ENCODE peak calls at places on chromosomes 12 and 14, in five cellular contexts. V, X, R, W and K are unnamed samples.
A peak's percentile ranks its signal among the peaks of the same experiment; 100 is the strongest.

GRCh38 chr14:59055439-59056045 is 132.9 kb upstream of the DAAM1 start:
- DNase-seq in V (peak; percentile 72), X (no peak), R (peak; percentile 58), W (peak; percentile 13), K (peak; percentile 23)

GRCh38 chr12:57765003-57765697 is 1.7 kb downstream of the CYP27B1 start:
- DNase-seq in V (peak; percentile 17), X (no peak), R (peak; percentile 69), W (no peak), K (no peak)

GRCh38 chr12:86389949-86390348 is 133.8 kb upstream of the MGAT4C start:
- DNase-seq in V (peak; percentile 16), X (no peak), R (no peak), W (no peak), K (peak; percentile 59)

GRCh38 chr12:123958876-123959275 is 13.8 kb downstream of the CCDC92 start:
- DNase-seq in V (no peak), X (no peak), R (no peak), W (no peak), K (no peak)

GRCh38 chr14:25406818-25407217 is 356.9 kb upstream of the STXBP6 start:
- DNase-seq in V (peak; percentile 8), X (no peak), R (peak; percentile 61), W (no peak), K (no peak)

GRCh38 chr14:70836946-70837345 is 27.6 kb upstream of the MAP3K9 start:
- DNase-seq in V (no peak), X (no peak), R (no peak), W (no peak), K (no peak)

GRCh38 chr12:6631549-6631961 is 4.2 kb downstream of the LPAR5 start:
- DNase-seq in V (no peak), X (no peak), R (no peak), W (no peak), K (no peak)

GRCh38 chr14:90678846-90679362 is 137.3 kb downstream of the TTC7B start:
- DNase-seq in V (no peak), X (no peak), R (no peak), W (no peak), K (no peak)

GRCh38 chr12:110670161-110670701 is 18.7 kb downstream of the HVCN1 start:
- DNase-seq in V (no peak), X (no peak), R (no peak), W (no peak), K (no peak)

DNA sequence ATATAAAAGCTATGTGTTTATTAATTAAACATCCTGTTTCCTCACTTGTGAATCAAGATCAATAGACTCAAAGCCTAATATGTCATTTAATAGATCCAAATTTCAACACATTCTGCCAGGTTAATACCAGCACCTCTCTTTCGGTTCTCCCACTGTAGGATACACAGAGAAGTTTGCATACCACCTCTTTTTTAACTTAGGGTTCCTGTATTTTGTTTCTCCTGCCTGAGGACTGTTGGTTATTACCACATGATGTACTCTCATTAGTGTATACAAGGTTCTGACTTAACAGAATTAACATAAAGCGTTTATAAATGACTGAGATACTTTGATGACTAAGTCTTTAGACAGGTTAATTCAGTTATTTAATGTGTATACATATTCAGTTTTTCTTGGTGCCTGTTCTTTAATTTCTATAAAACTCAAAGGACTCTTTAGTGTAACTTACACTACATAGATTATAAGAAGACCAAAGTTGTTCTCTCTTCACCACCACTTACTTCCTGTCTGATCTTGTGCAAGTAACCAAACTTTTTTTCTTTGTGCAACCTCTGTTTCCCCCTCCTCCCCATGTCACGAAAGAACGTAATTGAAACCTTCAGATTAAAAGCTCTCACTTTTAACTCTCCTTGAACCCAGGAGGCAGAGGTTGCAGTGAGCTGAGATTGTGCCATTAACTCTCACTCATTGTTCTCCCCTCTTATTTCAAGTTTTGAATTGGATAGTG is 89.8 kb upstream of the DNM1L start:
- DNase-seq in V (no peak), X (no peak), R (no peak), W (no peak), K (no peak)
- H3K9ac ChIP-seq in V (no peak overlapping the region), X (no peak overlapping the region), R (no peak overlapping the region), W (no peak overlapping the region), K (no peak overlapping the region)

GRCh38 chr14:53358166-53358565 is 205.0 kb upstream of the DDHD1 start:
- DNase-seq in V (no peak), X (no peak), R (no peak), W (no peak), K (no peak)

GRCh38 chr14:53356361-53357150 is 203.4 kb upstream of the DDHD1 start:
- DNase-seq in V (peak; percentile 44), X (no peak), R (peak; percentile 3), W (no peak), K (no peak)

GRCh38 chr14:53355581-53356112 is 202.5 kb upstream of the DDHD1 start:
- DNase-seq in V (peak; percentile 82), X (peak; percentile 36), R (peak; percentile 65), W (peak; percentile 39), K (peak; percentile 87)

DNA sequence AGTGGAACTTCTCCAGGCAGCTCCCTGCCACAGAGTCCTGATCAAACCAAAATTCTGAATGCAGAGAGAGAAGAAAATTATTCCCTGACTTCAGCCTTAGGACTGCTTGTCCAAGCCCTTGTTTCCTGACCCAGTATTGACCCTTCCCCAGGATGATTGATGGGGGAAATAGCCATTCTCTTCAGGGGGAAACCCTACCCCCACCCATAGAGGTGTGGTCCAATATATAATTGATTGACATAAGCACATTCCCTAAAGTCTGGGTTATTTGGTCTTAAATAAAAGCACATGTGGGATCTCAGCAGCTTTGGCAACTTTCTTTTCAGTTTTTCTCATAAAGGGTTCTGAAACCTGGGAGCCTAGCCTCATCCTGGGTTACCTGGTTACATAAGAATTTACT is 201.2 kb upstream of the DDHD1 start:
- DNase-seq in V (no peak), X (no peak), R (no peak), W (no peak), K (no peak)
- H3K27ac ChIP-seq in V (no peak overlapping the region), X (no peak overlapping the region), R (no peak overlapping the region), W (no peak overlapping the region), K (no peak overlapping the region)

GRCh38 chr14:105415481-105416428 is 3.9 kb upstream of the MTA1 start:
- DNase-seq in V (no peak), X (no peak), R (no peak), W (no peak), K (no peak)

GRCh38 chr14:105419055-105419304 is 647 bp upstream of the MTA1 start:
- DNase-seq in V (no peak), X (no peak), R (no peak), W (no peak), K (no peak)

GRCh38 chr14:105414456-105415371 is 4.9 kb upstream of the MTA1 start:
- DNase-seq in V (peak; percentile 52), X (no peak), R (peak; percentile 84), W (no peak), K (peak; percentile 36)

GRCh38 chr14:105418269-105419054 is 1.2 kb upstream of the MTA1 start:
- DNase-seq in V (no peak), X (no peak), R (no peak), W (no peak), K (no peak)

GRCh38 chr14:105416671-105417070 is 3.0 kb upstream of the MTA1 start:
- DNase-seq in V (no peak), X (no peak), R (no peak), W (no peak), K (no peak)
- H4K20me1 ChIP-seq in V (peaks cover 4% of the 10 kb centered on the region), X (no peaks in the 10 kb centered on the region), R (no peaks in the 10 kb centered on the region), W (no peaks in the 10 kb centered on the region), K (peaks cover 12% of the 10 kb centered on the region)

GRCh38 chr14:24365600-24366374 is 2.2 kb upstream of the NFATC4 start:
- DNase-seq in V (peak; percentile 88), X (peak; percentile 62), R (peak; percentile 95), W (peak; percentile 85), K (peak; percentile 84)
- H3K9ac ChIP-seq in V (peak overlapping the region; percentile 89), X (peak overlapping the region; percentile 71), R (peak overlapping the region; percentile 100), W (peak overlapping the region; percentile 69), K (peak overlapping the region; percentile 80)

GRCh38 chr12:48125985-48126384 is 6.8 kb downstream of the PFKM start:
- DNase-seq in V (no peak), X (no peak), R (no peak), W (no peak), K (no peak)

GRCh38 chr12:48128800-48129199 is 9.6 kb downstream of the PFKM start:
- DNase-seq in V (peak; percentile 77), X (no peak), R (no peak), W (no peak), K (no peak)

GRCh38 chr12:48131517-48131916 is 12.4 kb downstream of the PFKM start:
- DNase-seq in V (no peak), X (no peak), R (no peak), W (no peak), K (no peak)

GRCh38 chr12:48123169-48123568 is 4.0 kb downstream of the PFKM start:
- DNase-seq in V (no peak), X (no peak), R (no peak), W (no peak), K (no peak)

DNA sequence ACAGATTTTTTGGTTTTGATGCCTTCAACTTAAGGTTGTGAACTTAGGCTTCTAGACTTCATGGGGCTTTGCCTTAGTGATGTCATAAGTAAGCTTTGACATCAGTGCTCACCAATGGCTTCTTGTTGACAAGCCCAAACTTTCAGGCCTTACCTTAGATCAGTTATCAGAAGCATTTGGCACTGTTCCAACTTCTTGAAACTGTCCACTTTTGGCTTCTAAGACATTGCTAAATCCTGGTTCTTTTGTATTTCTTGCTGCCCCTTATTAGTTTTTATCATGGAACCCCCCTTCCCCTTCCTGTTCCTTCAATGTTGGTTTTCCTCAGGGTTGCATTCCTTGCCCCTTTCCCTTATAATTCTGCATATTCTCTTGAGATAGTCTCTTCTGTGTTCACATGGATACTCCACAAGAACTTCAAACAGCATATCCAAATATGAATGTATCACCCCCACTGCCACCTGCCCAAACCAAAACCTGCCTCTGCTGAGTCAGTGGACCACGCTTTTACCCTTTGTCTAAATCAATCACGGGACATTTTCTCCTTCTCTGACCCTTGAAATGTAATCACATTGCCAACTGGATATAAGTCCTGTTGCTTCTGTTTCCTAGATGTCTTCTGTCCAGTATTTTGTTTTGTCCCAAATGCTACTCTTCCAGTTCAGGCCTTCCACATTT is 7.9 kb downstream of the PFKM start:
- DNase-seq in V (no peak), X (no peak), R (no peak), W (no peak), K (no peak)
- H3K27ac ChIP-seq in V (no peak overlapping the region), X (no peak overlapping the region), R (no peak overlapping the region), W (no peak overlapping the region), K (no peak overlapping the region)

DNA sequence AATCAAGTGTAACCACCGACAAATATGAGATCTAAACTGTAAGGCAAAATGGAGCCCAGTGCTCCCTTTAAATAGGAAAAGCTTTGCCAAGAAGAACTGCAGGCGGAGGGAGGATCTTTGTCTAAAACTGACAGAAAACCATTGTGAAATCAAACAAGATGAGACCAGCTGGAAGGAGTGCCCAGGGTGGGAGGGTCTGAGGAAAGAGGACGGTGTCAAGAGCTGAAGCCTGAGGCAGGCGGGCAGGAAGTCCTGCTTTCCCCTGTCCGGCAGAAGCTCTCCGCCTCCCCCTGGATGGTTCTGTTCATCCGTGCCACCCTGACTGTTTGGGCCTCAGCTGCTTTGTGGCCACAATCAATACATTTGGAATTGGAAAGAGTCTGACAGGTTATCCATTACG is 37.5 kb downstream of the CDC42BPB start:
- DNase-seq in V (no peak), X (no peak), R (no peak), W (no peak), K (no peak)
- H4K20me1 ChIP-seq in V (peaks cover 75% of the 10 kb centered on the region), X (peaks cover 43% of the 10 kb centered on the region), R (no peaks in the 10 kb centered on the region), W (no peaks in the 10 kb centered on the region), K (peaks cover 86% of the 10 kb centered on the region)

DNA sequence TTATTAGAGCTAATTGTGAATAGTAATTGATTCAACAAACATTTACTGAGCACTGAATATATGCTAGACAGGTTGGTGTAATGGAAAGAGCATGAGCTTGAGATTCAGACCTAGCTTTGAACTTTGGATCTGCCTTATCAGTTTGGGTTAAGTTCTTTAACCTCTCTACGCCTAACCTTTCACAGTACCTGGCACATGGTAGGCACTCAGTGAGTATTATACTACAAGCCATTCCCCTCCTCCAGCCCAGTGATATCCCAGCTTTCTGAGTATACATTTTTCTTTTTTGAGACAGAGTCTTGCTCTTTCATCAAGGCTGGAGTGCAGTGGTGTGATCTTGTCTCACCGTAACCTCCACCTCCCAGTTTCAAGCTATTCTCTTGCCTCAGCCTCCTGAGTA is 32.0 kb downstream of the FAM177A1 start:
- DNase-seq in V (no peak), X (no peak), R (no peak), W (no peak), K (no peak)
- H3K9ac ChIP-seq in V (no peak overlapping the region), X (no peak overlapping the region), R (no peak overlapping the region), W (no peak overlapping the region), K (no peak overlapping the region)